ENCODE peak calls at places on chromosomes 13 and 19, in four cellular contexts. Q, D, K and Z are unnamed samples.

GRCh38 chr13:20288561-20288960 is 56.4 kb upstream of the GJB6 start:
- DNase-seq in D (no peak), K (no peak), Q (no peak), Z (no peak)

GRCh38 chr19:48569814-48570213 is 17.8 kb downstream of the SULT2B1 start:
- DNase-seq in D (no peak), K (no peak), Q (no peak), Z (peak)

GRCh38 chr13:58080806-58081205 is 449.3 kb downstream of the PCDH17 start:
- DNase-seq in Q (no peak), D (no peak), K (no peak), Z (no peak)

GRCh38 chr19:11382898-11383705 is 1.0 kb downstream of the EPOR start:
- DNase-seq in Q (peak), D (peak), K (no peak), Z (no peak)

GRCh38 chr19:45253396-45254027 is 2.4 kb downstream of the MARK4 start:
- DNase-seq in Q (no peak), D (no peak), K (no peak), Z (no peak)

GRCh38 chr13:28250542-28250941 is 112.2 kb downstream of the PAN3 start:
- DNase-seq in D (no peak), Q (no peak), K (no peak), Z (no peak)

GRCh38 chr19:34120846-34121639 is 51.3 kb upstream of the LSM14A start:
- DNase-seq in Q (peak), D (peak), K (no peak), Z (no peak)

GRCh38 chr13:32881074-32881791 is 135.0 kb upstream of the KL start:
- DNase-seq in Q (no peak), K (no peak), D (no peak), Z (peak)

GRCh38 chr13:110390572-110390971 is 83.5 kb downstream of the COL4A2 start:
- DNase-seq in D (no peak), K (no peak), Q (no peak), Z (no peak)

GRCh38 chr19:4635763-4636135 is 3.6 kb upstream of the TNFAIP8L1 start:
- DNase-seq in K (no peak), D (no peak), Q (no peak), Z (no peak)

GRCh38 chr13:102400619-102401125 is 1.2 kb downstream of the FGF14 start:
- DNase-seq in K (no peak), D (peak), Q (no peak), Z (no peak)

GRCh38 chr13:24076124-24076523 is 84.4 kb upstream of the SPATA13 start:
- DNase-seq in K (no peak), D (no peak), Q (no peak), Z (no peak)

GRCh38 chr19:48370955-48371354 is 6.8 kb downstream of the SYNGR4 start:
- DNase-seq in Q (no peak), D (peak), K (no peak), Z (no peak)

GRCh38 chr13:46116653-46117502 is 12.0 kb upstream of the CPB2 start:
- DNase-seq in Q (no peak), K (no peak), D (no peak), Z (no peak)

GRCh38 chr13:75792526-75793187 is 156.5 kb downstream of the LMO7 start:
- DNase-seq in K (no peak), Q (no peak), D (no peak), Z (peak)

GRCh38 chr19:13128583-13128982 is 10.5 kb downstream of the NACC1 start:
- DNase-seq in D (no peak), Q (no peak), K (no peak), Z (no peak)

GRCh38 chr13:44111701-44112100 is 232.0 kb downstream of the LACC1 start:
- DNase-seq in Q (no peak), K (no peak), D (no peak), Z (no peak)

GRCh38 chr13:111973186-111974064 is 93.5 kb upstream of the SOX1 start:
- DNase-seq in K (no peak), D (no peak), Q (no peak), Z (no peak)

GRCh38 chr19:11480927-11481776 is at the start of gene ELAVL3:
- DNase-seq in K (no peak), D (peak), Q (no peak), Z (no peak)

GRCh38 chr13:37495046-37495445 is 103.5 kb downstream of the POSTN start:
- DNase-seq in Q (no peak), D (no peak), K (no peak), Z (no peak)

GRCh38 chr13:113483504-113484287 is 6.8 kb downstream of the DCUN1D2 start:
- DNase-seq in K (no peak), D (no peak), Q (no peak), Z (no peak)
- TF ChIP-seq JUND in K (no peak), D (no peak), Q (no peak), Z (no peak)

GRCh38 chr19:18312021-18312534 is 10.8 kb downstream of the LSM4 start:
- DNase-seq in D (no peak), Q (no peak), K (no peak), Z (no peak)
- TF ChIP-seq JUND in D (no peak), Q (no peak), K (no peak), Z (no peak)

GRCh38 chr13:40564342-40564997 is 102.0 kb downstream of the FOXO1 start:
- DNase-seq in D (no peak), K (peak), Q (no peak), Z (no peak)
- TF ChIP-seq JUND in D (no peak), K (no peak), Q (no peak), Z (no peak)

DNA sequence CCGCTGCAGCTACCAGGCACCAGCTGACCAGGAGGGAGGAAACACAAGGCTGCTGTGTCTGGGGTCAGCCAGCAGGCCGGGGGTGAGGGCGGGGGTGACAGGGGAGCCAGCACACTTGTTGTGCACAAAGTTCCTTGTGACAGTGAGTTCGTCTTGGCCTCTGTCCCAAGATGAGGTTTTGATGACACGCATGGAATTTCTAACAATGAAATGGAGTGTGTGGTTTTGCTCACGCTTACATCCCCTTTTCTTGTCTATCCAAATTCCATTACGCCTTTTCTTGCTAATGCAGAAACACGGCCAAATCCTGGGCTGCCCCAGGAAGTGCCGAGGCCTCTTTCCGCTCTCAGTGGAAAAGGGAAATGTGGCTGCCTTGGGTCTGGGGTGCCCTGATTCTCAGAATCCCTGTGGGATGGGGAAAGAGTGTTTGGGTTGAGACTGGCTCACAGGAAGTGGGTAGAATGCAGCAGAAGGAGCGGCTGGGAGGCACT is 73.8 kb downstream of the GADD45B start:
- DNase-seq in D (no peak), Q (no peak), K (no peak), Z (no peak)
- TF ChIP-seq JUND in D (no peak), Q (no peak), K (no peak), Z (no peak)

GRCh38 chr13:85080726-85081125 is 718.5 kb downstream of the SLITRK6 start:
- DNase-seq in Q (no peak), K (no peak), D (peak), Z (no peak)

GRCh38 chr13:85076343-85076742 is 722.9 kb downstream of the SLITRK6 start:
- DNase-seq in K (no peak), D (no peak), Q (no peak), Z (no peak)

GRCh38 chr13:85074543-85075313 is 724.5 kb downstream of the SLITRK6 start:
- DNase-seq in K (no peak), D (no peak), Q (no peak), Z (no peak)
- TF ChIP-seq JUND in K (no peak), D (no peak), Q (no peak), Z (no peak)

DNA sequence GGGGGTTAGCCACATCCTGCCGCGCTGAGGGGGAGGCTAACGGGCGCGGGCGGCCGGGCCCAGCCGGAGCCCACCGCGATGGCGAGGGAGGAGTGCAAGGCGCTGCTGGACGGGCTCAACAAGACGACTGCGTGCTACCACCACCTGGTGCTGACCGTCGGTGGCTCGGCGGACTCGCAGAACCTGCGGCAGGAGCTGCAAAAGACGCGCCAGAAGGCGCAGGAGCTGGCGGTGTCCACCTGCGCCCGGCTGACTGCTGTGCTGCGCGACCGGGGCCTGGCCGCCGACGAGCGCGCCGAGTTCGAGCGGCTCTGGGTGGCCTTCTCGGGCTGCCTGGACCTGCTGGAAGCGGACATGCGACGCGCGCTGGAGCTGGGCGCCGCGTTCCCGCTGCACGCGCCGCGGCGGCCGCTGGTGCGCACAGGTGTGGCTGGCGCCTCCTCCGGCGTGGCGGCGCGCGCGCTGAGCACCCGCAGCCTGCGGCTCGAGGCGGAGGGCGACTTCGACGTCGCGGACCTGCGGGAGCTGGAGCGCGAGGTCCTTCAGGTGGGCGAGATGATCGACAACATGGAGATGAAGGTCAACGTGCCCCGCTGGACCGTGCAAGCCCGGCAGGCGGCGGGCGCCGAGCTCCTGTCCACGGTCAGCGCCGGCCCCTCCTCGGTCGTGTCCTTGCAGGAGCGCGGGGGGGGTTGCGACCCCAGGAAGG is 692 bp downstream of the RGS9BP start:
- DNase-seq in K (no peak), D (peak), Q (no peak), Z (no peak)
- TF ChIP-seq JUND in K (no peak), D (no peak), Q (no peak), Z (no peak)

DNA sequence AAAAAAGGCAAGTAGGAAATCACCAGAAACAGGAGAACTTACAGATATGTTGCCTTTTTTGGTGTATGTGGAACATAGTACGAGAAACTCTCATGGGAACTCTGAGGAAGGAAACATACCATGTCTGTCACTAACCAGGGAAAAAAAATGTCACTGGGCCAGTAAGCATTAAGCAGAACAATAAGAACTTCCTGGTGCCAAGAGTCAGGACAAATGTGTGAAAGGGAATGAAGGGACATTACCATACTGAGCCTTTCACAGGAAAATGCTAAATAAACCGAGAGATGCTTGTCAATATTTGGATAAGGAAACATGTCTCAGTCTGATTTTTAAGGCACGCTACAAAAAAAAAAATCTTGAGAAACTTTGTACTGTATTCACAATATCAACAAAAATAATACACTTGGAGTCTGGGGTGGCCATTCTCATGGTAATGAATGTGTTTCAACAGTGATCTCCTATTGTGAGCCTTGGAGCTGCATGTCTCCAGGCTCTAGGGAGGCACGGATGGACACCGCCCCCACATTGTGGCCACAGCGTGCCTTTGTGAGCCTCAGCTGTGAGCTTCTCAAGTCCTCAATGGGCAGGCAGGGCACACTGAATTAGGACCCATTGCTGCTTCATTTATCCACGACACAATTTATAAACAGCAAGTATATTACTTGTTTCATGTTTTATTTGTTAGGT is 113.0 kb upstream of the ARGLU1 start:
- DNase-seq in D (no peak), K (no peak), Q (no peak), Z (no peak)
- TF ChIP-seq JUND in D (no peak), K (no peak), Q (no peak), Z (no peak)

DNA sequence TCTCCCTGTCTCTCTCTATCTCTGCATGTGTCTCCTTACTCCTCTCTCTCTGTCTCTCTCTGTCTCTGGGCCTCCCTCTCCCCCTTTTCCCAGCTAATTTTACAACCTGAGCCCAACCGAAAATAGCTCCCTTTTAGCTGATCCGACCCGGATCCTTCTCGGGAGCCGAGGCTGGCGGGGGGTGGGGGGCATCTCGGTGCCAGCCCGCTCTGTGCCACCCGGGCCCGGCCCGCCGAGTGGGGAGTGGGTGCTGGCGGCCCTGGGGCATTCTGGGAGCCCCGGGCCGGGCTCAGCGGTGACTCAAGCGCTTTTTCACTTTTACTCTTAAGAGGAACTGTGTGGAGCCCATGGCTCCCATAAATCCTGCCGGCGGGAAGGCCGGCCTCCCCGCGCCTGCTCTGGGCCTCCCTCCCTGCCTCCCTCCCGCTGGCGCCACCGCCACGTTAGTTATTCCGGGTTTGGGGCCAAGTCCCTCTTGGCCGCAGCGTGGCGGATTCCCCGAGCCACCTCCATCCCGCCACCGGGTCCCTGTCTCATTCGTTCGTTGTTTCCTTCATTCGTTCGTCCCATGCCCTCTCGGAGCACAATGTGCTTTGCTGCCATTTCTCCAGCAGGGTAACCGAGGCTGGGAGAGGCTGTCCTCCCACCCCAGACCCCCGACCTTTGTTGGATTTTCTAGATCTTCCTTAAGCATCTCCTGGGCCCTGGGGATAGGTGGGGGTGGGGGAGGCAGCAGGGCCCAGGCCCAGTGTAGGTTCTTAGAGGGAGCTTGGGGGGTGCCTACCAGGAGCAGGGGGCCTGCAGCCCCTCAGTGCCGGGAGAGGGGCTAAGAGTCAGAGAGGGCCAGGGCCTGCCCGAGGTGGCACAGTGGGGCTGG is 3.2 kb downstream of the NFIC start:
- DNase-seq in D (no peak), Q (peak), K (no peak), Z (no peak)
- TF ChIP-seq JUND in D (no peak), Q (peak), K (peak), Z (no peak)

GRCh38 chr19:41740415-41741243 is 14.7 kb upstream of the CEACAM6 start:
- DNase-seq in Q (no peak), K (no peak), D (no peak), Z (no peak)
- TF ChIP-seq JUND in Q (no peak), K (no peak), D (no peak), Z (no peak)